ENCODE peak calls at places on chromosomes 4 and X, in eight cellular contexts. V is hepatocyte, Y is neural progenitor cell, U is OCI-LY7, I is SK-N-SH, M is PC-3, Z is GM23338, E is HCT116. G is an unnamed sample.

GRCh38 chr4:55609393-55609821 is 17.4 kb upstream of the PDCL2 start:
- DNase-seq in V (no peak), Y (peak), U (no peak), I (no peak), M (peak), Z (no peak), E (no peak), G (peak)

GRCh38 chr4:124111922-124112321 is 600.6 kb downstream of the ANKRD50 start:
- DNase-seq in V (peak), Y (peak), U (peak), I (peak), M (peak), Z (peak), E (peak), G (peak)

GRCh38 chrX:48958635-48959094 is 1.3 kb upstream of the OTUD5 start:
- DNase-seq in V (peak), Y (peak), U (no peak), I (no peak), M (peak), Z (peak), E (no peak), G (peak)

GRCh38 chr4:21134994-21135393 is 434.7 kb downstream of the PACRGL start:
- DNase-seq in V (peak), Y (peak), U (no peak), I (peak), M (peak), Z (peak), E (no peak), G (peak)

GRCh38 chr4:130056286-130056685 is 960.3 kb downstream of the C4orf33 start:
- DNase-seq in V (no peak), Y (no peak), U (no peak), I (no peak), M (no peak), Z (no peak), E (no peak), G (no peak)

GRCh38 chrX:1535241-1536041 is 1.5 kb downstream of the P2RY8 start:
- DNase-seq in V (no peak), Y (no peak), U (peak), I (no peak), M (no peak), Z (no peak), E (no peak), G (peak)

GRCh38 chrX:125205918-125206665 is 113.6 kb upstream of the TEX13C start:
- DNase-seq in V (peak), Y (peak), U (no peak), I (peak), M (peak), Z (peak), E (no peak), G (no peak)

GRCh38 chrX:136488706-136489105 is 959 bp downstream of the BRS3 start:
- DNase-seq in V (no peak), Y (no peak), U (no peak), I (no peak), M (peak), Z (no peak), E (no peak), G (no peak)

GRCh38 chr4:173478136-173478860 is 51.7 kb downstream of the HAND2 start:
- DNase-seq in V (no peak), Y (no peak), U (no peak), I (no peak), M (no peak), Z (no peak), E (no peak), G (no peak)

GRCh38 chrX:154376768-154377167 is 2.3 kb upstream of the EMD start:
- DNase-seq in V (no peak), Y (no peak), U (no peak), I (no peak), M (no peak), Z (no peak), E (no peak), G (no peak)

GRCh38 chr4:75935628-75936027 is 5.2 kb downstream of the NAAA start:
- DNase-seq in V (no peak), Y (no peak), U (no peak), I (no peak), M (no peak), Z (no peak), E (no peak), G (no peak)

GRCh38 chr4:183636923-183637322 is 22.1 kb downstream of the RWDD4 start:
- DNase-seq in V (no peak), Y (no peak), U (no peak), I (no peak), M (peak), Z (peak), E (no peak), G (no peak)

GRCh38 chrX:146054311-146054710 is 236.7 kb downstream of the SLITRK2 start:
- DNase-seq in V (no peak), Y (no peak), U (no peak), I (no peak), M (no peak), Z (no peak), E (no peak), G (no peak)

GRCh38 chrX:1392376-1393130 is 640 bp upstream of the SLC25A6 start:
- DNase-seq in V (peak), Y (peak), U (peak), I (peak), M (peak), Z (peak), E (no peak), G (peak)

GRCh38 chrX:360496-361150 is 26.1 kb downstream of the PPP2R3B start:
- DNase-seq in V (no peak), Y (no peak), U (no peak), I (no peak), M (no peak), Z (no peak), E (no peak), G (no peak)

GRCh38 chrX:105610401-105610800 is 211.9 kb upstream of the NRK start:
- DNase-seq in V (no peak), Y (no peak), U (no peak), I (no peak), M (peak), Z (no peak), E (no peak), G (no peak)

GRCh38 chr4:114734581-114734980 is 136.0 kb downstream of the UGT8 start:
- DNase-seq in V (no peak), Y (no peak), U (no peak), I (no peak), M (no peak), Z (peak), E (no peak), G (no peak)

GRCh38 chr4:167101035-167101434 is 133.3 kb downstream of the SPOCK3 start:
- DNase-seq in V (no peak), Y (no peak), U (no peak), I (no peak), M (no peak), Z (no peak), E (no peak), G (no peak)

GRCh38 chr4:130210871-130211270 is 1114.9 kb downstream of the C4orf33 start:
- DNase-seq in V (no peak), Y (no peak), U (no peak), I (no peak), M (peak), Z (no peak), E (peak), G (no peak)

GRCh38 chr4:150960818-150961217 is 54.3 kb downstream of the LRBA start:
- DNase-seq in V (peak), Y (peak), U (peak), I (peak), M (peak), Z (peak), E (no peak), G (peak)

GRCh38 chr4:71107732-71108131 is 114.3 kb downstream of the DCK start:
- DNase-seq in V (no peak), Y (no peak), U (peak), I (no peak), M (no peak), Z (no peak), E (no peak), G (no peak)

GRCh38 chrX:5650904-5651303 is 577.8 kb downstream of the NLGN4X start:
- DNase-seq in V (no peak), Y (no peak), U (no peak), I (no peak), M (no peak), Z (peak), E (no peak), G (peak)

GRCh38 chrX:154534526-154535322 is 11.9 kb downstream of the G6PD start:
- DNase-seq in V (peak), Y (peak), U (peak), I (peak), M (peak), Z (peak), E (peak), G (peak)

GRCh38 chr4:83109480-83110221 is 4.9 kb downstream of the PLAC8 start:
- DNase-seq in V (peak), Y (peak), U (peak), I (peak), M (peak), Z (peak), E (no peak), G (peak)

GRCh38 chr4:83110970-83111369 is 3.6 kb downstream of the PLAC8 start:
- DNase-seq in V (no peak), Y (no peak), U (no peak), I (no peak), M (no peak), Z (no peak), E (no peak), G (no peak)

GRCh38 chr4:83108101-83108861 is 6.2 kb downstream of the PLAC8 start:
- DNase-seq in V (no peak), Y (no peak), U (no peak), I (no peak), M (no peak), Z (peak), E (no peak), G (no peak)

GRCh38 chr4:83112239-83112638 is 2.3 kb downstream of the PLAC8 start:
- DNase-seq in V (no peak), Y (no peak), U (peak), I (no peak), M (no peak), Z (no peak), E (no peak), G (peak)

GRCh38 chr4:83110222-83110945 is 4.1 kb downstream of the PLAC8 start:
- DNase-seq in V (peak), Y (peak), U (peak), I (peak), M (peak), Z (peak), E (peak), G (peak)
- TF ChIP-seq CTCF in V (peak), Y (peak), U (peak), I (peak), M (peak), Z (peak), E (peak), G (peak)

GRCh38 chrX:39689374-39690104 is 408.2 kb downstream of the BCOR start:
- DNase-seq in V (peak), Y (peak), U (no peak), I (peak), M (no peak), Z (peak), E (no peak), G (no peak)
- TF ChIP-seq EZH2phosphoT487 in V (no peak), Y (no peak), U (no peak), I (no peak), M (no peak), Z (no peak), E (no peak), G (no peak)

DNA sequence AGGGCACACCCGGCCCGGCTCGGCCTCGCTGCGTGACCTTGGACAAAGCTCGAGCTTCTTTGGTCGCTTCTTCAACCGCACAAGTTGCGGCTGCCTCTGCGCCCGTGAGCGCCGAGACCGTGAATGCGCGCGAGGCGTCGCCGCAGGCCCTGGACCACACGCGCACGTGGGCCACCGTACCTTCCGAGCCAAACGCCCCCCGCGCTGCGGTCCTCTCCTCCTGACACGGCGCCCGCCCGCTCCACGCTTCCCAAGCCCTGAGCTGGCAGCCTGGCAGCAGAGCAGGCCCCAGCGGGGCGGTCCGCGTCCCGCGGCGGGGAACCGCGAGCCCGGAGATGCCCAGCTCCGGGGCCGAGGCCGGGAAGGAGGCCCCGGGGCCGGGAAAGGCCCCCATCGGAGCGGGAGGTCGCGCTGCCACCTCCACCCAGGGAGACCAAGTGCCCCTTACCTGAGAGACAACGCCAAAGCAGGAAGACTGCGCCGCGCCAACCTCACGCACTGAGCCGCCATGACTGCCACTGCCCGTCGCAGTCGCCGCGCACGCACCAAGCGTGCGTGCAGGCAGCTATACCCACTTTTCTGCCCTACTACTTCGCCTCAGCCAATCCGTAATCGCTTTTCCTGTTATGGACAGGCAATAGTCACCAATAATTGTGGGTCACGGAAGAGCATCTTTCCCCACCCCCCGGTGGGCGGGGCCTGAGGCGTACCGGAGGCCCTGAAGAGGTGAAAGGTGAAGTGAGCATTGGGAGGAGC is at the start of gene GRPEL1:
- DNase-seq in V (peak), Y (peak), U (peak), I (peak), M (peak), Z (peak), E (peak), G (peak)
- H3K4me3 ChIP-seq in V (peak), Y (peak), U (peak), I (peak), M (peak), Z (peak), E (peak), G (peak)

GRCh38 chr4:78190595-78190994 is 133.5 kb downstream of the FRAS1 start:
- DNase-seq in V (no peak), Y (no peak), U (no peak), I (no peak), M (no peak), Z (no peak), E (no peak), G (no peak)

GRCh38 chr4:78185117-78185516 is 128.0 kb downstream of the FRAS1 start:
- DNase-seq in V (no peak), Y (no peak), U (no peak), I (no peak), M (no peak), Z (no peak), E (no peak), G (no peak)

GRCh38 chr4:78184584-78184983 is 127.5 kb downstream of the FRAS1 start:
- DNase-seq in V (no peak), Y (no peak), U (no peak), I (no peak), M (no peak), Z (no peak), E (no peak), G (no peak)

GRCh38 chr4:78190078-78190477 is 133.0 kb downstream of the FRAS1 start:
- DNase-seq in V (no peak), Y (no peak), U (no peak), I (no peak), M (no peak), Z (no peak), E (no peak), G (no peak)

GRCh38 chr4:78186597-78187543 is 129.7 kb downstream of the FRAS1 start:
- DNase-seq in V (no peak), Y (no peak), U (no peak), I (no peak), M (no peak), Z (no peak), E (no peak), G (no peak)
- TF ChIP-seq CTCF in V (no peak), Y (no peak), U (no peak), I (no peak), M (no peak), Z (no peak), E (no peak), G (no peak)

GRCh38 chrX:85004255-85004654 is 578 bp downstream of the APOOL start:
- DNase-seq in V (no peak), Y (no peak), U (peak), I (peak), M (peak), Z (no peak), E (no peak), G (no peak)
- TF ChIP-seq EZH2phosphoT487 in V (no peak), Y (no peak), U (no peak), I (no peak), M (no peak), Z (no peak), E (no peak), G (no peak)

DNA sequence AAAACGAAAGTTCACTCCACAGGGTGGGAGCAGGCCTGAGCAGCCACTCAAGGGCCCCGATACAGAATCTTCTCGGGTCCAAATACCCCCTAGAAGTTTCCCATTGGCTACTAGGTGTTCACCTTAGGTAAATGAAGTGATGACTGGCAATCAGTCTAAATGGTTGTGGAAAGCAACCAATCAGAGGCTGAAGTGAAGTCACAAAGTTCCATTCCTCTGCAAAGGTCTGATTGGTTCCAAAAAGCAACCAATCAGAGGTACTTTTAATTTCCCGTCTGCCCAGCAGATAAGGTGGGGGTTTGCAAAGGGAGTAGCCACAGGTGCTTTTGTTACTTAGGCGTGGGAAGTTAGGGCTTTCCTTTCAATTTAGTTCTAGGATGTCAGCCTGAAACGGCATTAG is 58.2 kb upstream of the NKAP start:
- DNase-seq in V (no peak), Y (no peak), U (no peak), I (no peak), M (no peak), Z (peak), E (no peak), G (no peak)
- H3K4me3 ChIP-seq in V (no peak), Y (no peak), U (no peak), I (no peak), M (no peak), Z (peak), E (no peak), G (no peak)

G was measured in MM.1S.